ENCODE peak calls at places on chromosome 1, in four cellular contexts. Z is B cell; D is stimulated activated CD8-positive, alpha-beta memory T cell treated with anti-CD3 and anti-CD28 coated beads, Interleukin-7, amount 100 ng/mL, for 1 hour; A is left ventricle myocardium inferior. I is an unnamed sample.

GRCh38 chr1:181089017-181089776 is 697 bp downstream of the IER5 start:
- DNase-seq in Z (peak; percentile 36), A (peak; percentile 39), D (no peak), I (peak; percentile 57)

GRCh38 chr1:18578271-18578670 is 52.4 kb upstream of the PAX7 start:
- DNase-seq in D (no peak), Z (no peak), A (no peak), I (no peak)

GRCh38 chr1:62142550-62142949 is 52.1 kb upstream of the L1TD1 start:
- DNase-seq in A (no peak), Z (no peak), D (no peak), I (no peak)

GRCh38 chr1:230212405-230212936 is 145.4 kb downstream of the GALNT2 start:
- DNase-seq in A (no peak), Z (peak; percentile 50), D (no peak), I (no peak)

GRCh38 chr1:115210302-115210711 is 121.0 kb upstream of the TSPAN2 start:
- DNase-seq in D (no peak), A (no peak), Z (no peak), I (no peak)

GRCh38 chr1:109816975-109817535 is 53.3 kb upstream of the EPS8L3 start:
- DNase-seq in A (no peak), Z (no peak), D (no peak), I (no peak)

GRCh38 chr1:61140056-61140549 is 57.7 kb downstream of the NFIA start:
- DNase-seq in D (no peak), A (no peak), Z (no peak), I (no peak)

GRCh38 chr1:170385750-170386149 is 146.2 kb upstream of the GORAB start:
- DNase-seq in D (no peak), A (no peak), Z (no peak), I (no peak)

GRCh38 chr1:235648407-235648907 is 1.1 kb downstream of the GNG4 start:
- DNase-seq in D (no peak), A (no peak), Z (no peak), I (peak; percentile 59)

GRCh38 chr1:159250817-159251216 is 46.1 kb downstream of the ACKR1 start:
- DNase-seq in Z (no peak), D (no peak), A (no peak), I (no peak)

GRCh38 chr1:41673355-41673754 is 188.9 kb upstream of the EDN2 start:
- DNase-seq in A (no peak), Z (peak; percentile 62), D (no peak), I (no peak)

GRCh38 chr1:95282496-95282850 is 48.5 kb downstream of the RWDD3 start:
- DNase-seq in Z (no peak), A (no peak), D (no peak), I (no peak)

GRCh38 chr1:115302390-115302961 is 35.6 kb downstream of the NGF start:
- DNase-seq in A (no peak), D (no peak), Z (no peak), I (no peak)